ENCODE peak calls at places on chromosomes 1 and 21, in five cellular contexts. S is HS-5; L is HTR-8/SVneo; B is stimulated activated naive B cell treated with anti-CD40 and anti-IgM and Interleukin-4, amounts not matched to agents 10 μg/mL and 1 μg/mL and 100 μg/mL, for 72 hours; I is iPS-NIHi11. E is an unnamed sample.

GRCh38 chr1:198970919-198971318 is 332.1 kb downstream of the PTPRC start:
- DNase-seq in I (no peak), B (no peak), S (peak), L (no peak), E (no peak)

GRCh38 chr1:172203135-172203823 is 217.2 kb upstream of the C1orf105 start:
- DNase-seq in B (no peak), I (peak), L (no peak), S (no peak), E (no peak)

GRCh38 chr1:24151175-24151533 is 8.2 kb upstream of the IL22RA1 start:
- DNase-seq in B (no peak), S (no peak), I (peak), L (no peak), E (peak)

GRCh38 chr1:88276158-88276557 is 407.9 kb upstream of the PKN2 start:
- DNase-seq in S (peak), B (no peak), I (no peak), L (no peak), E (no peak)

GRCh38 chr1:76679534-76680152 is 187.6 kb upstream of the ST6GALNAC5 start:
- DNase-seq in L (no peak), I (no peak), B (no peak), S (no peak), E (no peak)

GRCh38 chr1:235448616-235449015 is 55.6 kb downstream of the B3GALNT2 start:
- DNase-seq in L (no peak), I (no peak), B (no peak), S (no peak), E (no peak)

GRCh38 chr21:24450119-24450518 is 1157.2 kb downstream of the MRPL39 start:
- DNase-seq in I (no peak), S (no peak), L (no peak), B (no peak), E (no peak)

GRCh38 chr1:53406551-53407235 is 52.5 kb upstream of the DMRTB1 start:
- DNase-seq in S (no peak), B (no peak), I (no peak), L (no peak), E (no peak)

GRCh38 chr21:15003463-15004135 is 61.2 kb downstream of the NRIP1 start:
- DNase-seq in L (no peak), B (no peak), I (peak), S (no peak), E (no peak)

GRCh38 chr1:200751717-200752116 is 13.0 kb downstream of the CAMSAP2 start:
- DNase-seq in L (no peak), B (no peak), I (no peak), S (no peak), E (no peak)

E was measured in NT2/D1.